ENCODE peak calls at places on chromosomes 2 and 18, in seven cellular contexts. T, I, S, Y, P, Z and D are unnamed samples.

GRCh38 chr2:172102159-172102857 is 392 bp downstream of the DLX2 start:
- DNase-seq in T (peak; percentile 82), Z (no peak), P (no peak), S (no peak), Y (no peak), I (no peak), D (peak; percentile 43)

GRCh38 chr2:105556366-105556765 is 157.5 kb upstream of the FHL2 start:
- DNase-seq in I (no peak), S (no peak), Z (no peak), P (no peak), Y (no peak), T (no peak), D (no peak)

GRCh38 chr2:126901459-126901858 is 2.8 kb downstream of the TEX51 start:
- DNase-seq in S (no peak), P (no peak), T (no peak), Y (no peak), Z (no peak), I (no peak), D (no peak)

GRCh38 chr2:231919341-231920035 is 6.7 kb downstream of the NPPC start:
- DNase-seq in T (no peak), Y (no peak), I (no peak), Z (no peak), P (no peak), S (no peak), D (no peak)

GRCh38 chr18:44507729-44508325 is 172.9 kb upstream of the SETBP1 start:
- DNase-seq in T (no peak), S (no peak), Y (peak; percentile 1), Z (no peak), I (peak; percentile 68), P (no peak), D (no peak)

GRCh38 chr18:77858331-77858730 is 608.7 kb downstream of the GALR1 start:
- DNase-seq in Z (no peak), S (no peak), T (no peak), Y (no peak), P (no peak), I (no peak), D (no peak)

GRCh38 chr2:43412121-43412753 is 183.6 kb downstream of the THADA start:
- DNase-seq in Z (no peak), Y (no peak), I (peak; percentile 47), S (no peak), T (no peak), P (peak; percentile 68), D (peak; percentile 39)

GRCh38 chr2:118834901-118835738 is 12.3 kb downstream of the EN1 start:
- DNase-seq in Y (no peak), Z (no peak), P (no peak), I (no peak), S (no peak), T (no peak), D (no peak)

GRCh38 chr2:150421252-150421651 is 66.2 kb downstream of the RND3 start:
- DNase-seq in P (no peak), I (no peak), S (no peak), Y (no peak), Z (no peak), T (no peak), D (no peak)

GRCh38 chr2:173286153-173286809 is 68.4 kb upstream of the CDCA7 start:
- DNase-seq in P (no peak), T (no peak), Y (no peak), I (no peak), Z (no peak), S (no peak), D (no peak)

GRCh38 chr2:206086683-206087350 is 843 bp upstream of the INO80D start:
- DNase-seq in Z (no peak), I (peak; percentile 18), P (peak; percentile 26), Y (no peak), T (no peak), S (no peak), D (peak; percentile 18)

GRCh38 chr2:9889812-9890261 is 46.6 kb downstream of the TAF1B start:
- DNase-seq in Z (no peak), P (no peak), Y (no peak), S (no peak), T (no peak), I (no peak), D (no peak)

GRCh38 chr2:148231858-148232257 is 211.0 kb downstream of the MBD5 start:
- DNase-seq in T (no peak), P (no peak), S (no peak), Z (no peak), I (no peak), Y (no peak), D (no peak)

GRCh38 chr2:37468139-37468538 is 123.7 kb downstream of the QPCT start:
- DNase-seq in Z (no peak), Y (no peak), I (peak; percentile 62), P (no peak), S (no peak), T (no peak), D (no peak)